ENCODE peak calls at places on chromosomes 16 and 17, in ten cellular contexts. W, E, A, X, N, Z, D, P, Y and I are unnamed samples.

GRCh38 chr17:10727192-10727591 is 2.6 kb downstream of the TMEM220 start:
- DNase-seq in W (no peak), E (no peak), A (no peak), X (no peak), N (no peak), Z (no peak), D (no peak), P (no peak), Y (no peak), I (no peak)

GRCh38 chr17:36808181-36808661 is 129.1 kb upstream of the LHX1 start:
- DNase-seq in W (no peak), E (peak; percentile 43), A (no peak), X (no peak), N (no peak), Z (no peak), D (no peak), P (no peak), Y (no peak), I (no peak)

GRCh38 chr16:51071326-51071725 is 79.7 kb downstream of the SALL1 start:
- DNase-seq in W (no peak), E (no peak), A (no peak), X (no peak), N (no peak), Z (no peak), D (no peak), P (no peak), Y (no peak), I (no peak)

GRCh38 chr17:82924214-82924613 is 84.4 kb upstream of the ZNF750 start:
- DNase-seq in W (no peak), E (no peak), A (no peak), X (no peak), N (no peak), Z (no peak), D (no peak), P (no peak), Y (no peak), I (no peak)

GRCh38 chr17:37212184-37212583 is 163.6 kb upstream of the C17orf78 start:
- DNase-seq in W (peak; percentile 13), E (no peak), A (no peak), X (no peak), N (no peak), Z (no peak), D (no peak), P (no peak), Y (no peak), I (peak; percentile 10)

GRCh38 chr16:69761983-69762842 is at the start of gene WWP2:
- DNase-seq in W (peak; percentile 46), E (peak; percentile 94), A (peak; percentile 73), X (peak; percentile 80), N (peak; percentile 49), Z (peak; percentile 82), D (no peak), P (peak; percentile 93), Y (peak; percentile 90), I (peak; percentile 86)

GRCh38 chr16:67459066-67459857 is 21.7 kb downstream of the ATP6V0D1 start:
- DNase-seq in W (peak; percentile 44), E (no peak), A (peak; percentile 57), X (peak; percentile 64), N (no peak), Z (no peak), D (no peak), P (no peak), Y (no peak), I (no peak)

GRCh38 chr17:30278032-30278431 is 13.7 kb downstream of the BLMH start:
- DNase-seq in W (peak; percentile 85), E (no peak), A (no peak), X (no peak), N (no peak), Z (peak; percentile 65), D (no peak), P (no peak), Y (peak; percentile 43), I (peak; percentile 53)

GRCh38 chr16:9603316-9603715 is 511.9 kb downstream of the HAPSTR1 start:
- DNase-seq in W (no peak), E (no peak), A (no peak), X (no peak), N (no peak), Z (no peak), D (no peak), P (no peak), Y (peak; percentile 21), I (no peak)

GRCh38 chr16:72428611-72429376 is 256.8 kb upstream of the PMFBP1 start:
- DNase-seq in W (no peak), E (no peak), A (no peak), X (no peak), N (no peak), Z (no peak), D (no peak), P (no peak), Y (no peak), I (peak; percentile 41)

GRCh38 chr17:62916684-62917571 is 49.1 kb upstream of the TANC2 start:
- DNase-seq in W (peak; percentile 92), E (peak; percentile 23), A (no peak), X (no peak), N (no peak), Z (no peak), D (no peak), P (no peak), Y (no peak), I (no peak)

GRCh38 chr16:84663433-84664101 is 15.3 kb downstream of the KLHL36 start:
- DNase-seq in W (no peak), E (no peak), A (no peak), X (no peak), N (no peak), Z (no peak), D (no peak), P (no peak), Y (peak; percentile 76), I (no peak)

GRCh38 chr17:19753049-19753444 is 4.9 kb upstream of the ALDH3A1 start:
- DNase-seq in W (peak; percentile 83), E (no peak), A (peak; percentile 41), X (peak; percentile 90), N (peak; percentile 79), Z (peak; percentile 99), D (peak; percentile 92), P (no peak), Y (no peak), I (no peak)

GRCh38 chr16:87543436-87544191 is 50.8 kb upstream of the ZCCHC14 start:
- DNase-seq in W (no peak), E (no peak), A (peak; percentile 45), X (no peak), N (no peak), Z (no peak), D (no peak), P (no peak), Y (peak; percentile 14), I (no peak)

GRCh38 chr17:57451126-57451690 is 194.9 kb downstream of the MSI2 start:
- DNase-seq in W (no peak), E (no peak), A (no peak), X (no peak), N (no peak), Z (no peak), D (no peak), P (no peak), Y (no peak), I (no peak)

GRCh38 chr16:87201052-87201451 is 116.1 kb downstream of the C16orf95 start:
- DNase-seq in W (peak; percentile 34), E (no peak), A (peak; percentile 33), X (no peak), N (no peak), Z (peak; percentile 56), D (no peak), P (no peak), Y (no peak), I (peak; percentile 83)

GRCh38 chr16:2985893-2986355 is 5.7 kb upstream of the PKMYT1 start:
- DNase-seq in W (no peak), E (no peak), A (no peak), X (peak; percentile 58), N (no peak), Z (no peak), D (no peak), P (no peak), Y (no peak), I (no peak)

GRCh38 chr17:81399481-81400153 is 4.4 kb downstream of the BAHCC1 start:
- DNase-seq in W (no peak), E (peak; percentile 70), A (no peak), X (no peak), N (no peak), Z (peak; percentile 52), D (no peak), P (no peak), Y (no peak), I (no peak)
- H3K27ac ChIP-seq in W (peak overlapping the region; percentile 67), E (peak overlapping the region; percentile 94), A (peak overlapping the region; percentile 97), X (peak overlapping the region; percentile 95), N (peak overlapping the region; percentile 99), Z (peak overlapping the region; percentile 98), D (peak overlapping the region; percentile 63), P (peak overlapping the region; percentile 100), Y (no peak overlapping the region), I (peak overlapping the region; percentile 100)

DNA sequence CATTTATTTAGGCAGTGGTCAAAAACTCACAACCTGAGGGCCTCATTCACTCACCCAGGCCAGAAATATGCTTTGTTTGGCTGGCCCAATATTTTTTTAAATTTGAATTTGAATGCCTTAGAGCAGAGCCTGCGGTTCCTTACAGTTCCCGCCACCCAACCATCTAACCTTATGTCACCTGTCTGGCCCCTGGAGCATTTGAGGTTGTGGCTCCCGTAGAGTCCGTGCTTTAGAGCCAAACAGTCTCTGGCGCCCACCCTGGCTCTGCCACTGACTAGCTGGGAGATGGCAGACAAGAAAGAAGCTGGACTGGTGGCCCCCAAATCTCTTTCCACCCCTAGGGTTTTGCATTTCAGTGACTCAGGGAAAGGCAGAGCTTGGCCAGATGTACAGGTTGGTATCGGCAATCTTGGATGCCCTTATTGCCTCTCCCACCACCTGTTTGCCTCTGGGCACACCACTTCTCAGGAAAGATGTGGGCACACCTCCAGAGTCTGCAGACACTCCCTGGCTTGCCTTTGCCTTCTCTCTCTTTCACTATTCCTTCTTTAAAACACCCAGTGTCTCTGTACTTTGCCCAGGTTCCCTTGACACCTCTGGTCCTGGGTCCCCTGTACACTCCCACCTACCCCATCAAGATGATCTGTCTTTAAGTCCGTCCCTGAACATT is 1.9 kb upstream of the MAP3K14 start:
- DNase-seq in W (no peak), E (no peak), A (no peak), X (no peak), N (no peak), Z (no peak), D (no peak), P (no peak), Y (no peak), I (no peak)
- H3K27ac ChIP-seq in W (no peak overlapping the region), E (peak overlapping the region; percentile 56), A (no peak overlapping the region), X (no peak overlapping the region), N (peak overlapping the region; percentile 88), Z (peak overlapping the region; percentile 95), D (peak overlapping the region; percentile 79), P (no peak overlapping the region), Y (no peak overlapping the region), I (no peak overlapping the region)

GRCh38 chr16:58026705-58027340 is 1.3 kb downstream of the MMP15 start:
- DNase-seq in W (no peak), E (peak; percentile 46), A (no peak), X (peak; percentile 41), N (no peak), Z (no peak), D (no peak), P (no peak), Y (no peak), I (peak; percentile 21)
- H3K27ac ChIP-seq in W (no peak overlapping the region), E (no peak overlapping the region), A (peak overlapping the region; percentile 1), X (peak overlapping the region; percentile 62), N (peak overlapping the region; percentile 93), Z (peak overlapping the region; percentile 84), D (no peak overlapping the region), P (peak overlapping the region; percentile 90), Y (no peak overlapping the region), I (no peak overlapping the region)

GRCh38 chr16:59459811-59460210 is 725.7 kb upstream of the GOT2 start:
- DNase-seq in W (peak; percentile 35), E (no peak), A (no peak), X (no peak), N (no peak), Z (no peak), D (no peak), P (no peak), Y (no peak), I (peak; percentile 9)

GRCh38 chr16:59463776-59464175 is 729.7 kb upstream of the GOT2 start:
- DNase-seq in W (peak; percentile 54), E (no peak), A (no peak), X (no peak), N (no peak), Z (no peak), D (no peak), P (no peak), Y (no peak), I (no peak)
- H3K27ac ChIP-seq in W (peak overlapping the region; percentile 5), E (no peak overlapping the region), A (no peak overlapping the region), X (no peak overlapping the region), N (no peak overlapping the region), Z (no peak overlapping the region), D (no peak overlapping the region), P (no peak overlapping the region), Y (no peak overlapping the region), I (no peak overlapping the region)